ENCODE peak calls at places on chromosomes 5 and 9, in six cellular contexts. Q is keratinocyte; A is effector memory CD4-positive, alpha-beta T cell; G is GM23248; V is CD8-positive, alpha-beta T cell; D is heart right ventricle. J is an unnamed sample.

GRCh38 chr9:110996436-110997224 is 41.6 kb downstream of the LPAR1 start:
- DNase-seq in Q (no peak), A (no peak), G (peak; percentile 77), V (no peak), D (peak; percentile 43), J (no peak)

GRCh38 chr9:121559183-121559582 is 59.5 kb upstream of the GGTA1 start:
- DNase-seq in Q (no peak), A (no peak), G (peak; percentile 41), V (no peak), D (no peak), J (no peak)

GRCh38 chr5:160702856-160703453 is 149.1 kb downstream of the ATP10B start:
- DNase-seq in Q (no peak), A (no peak), G (no peak), V (no peak), D (no peak), J (no peak)

GRCh38 chr9:131915181-131915580 is 164.5 kb downstream of the MED27 start:
- DNase-seq in Q (no peak), A (no peak), G (peak; percentile 43), V (no peak), D (no peak), J (no peak)

GRCh38 chr9:98215266-98215665 is 22.8 kb upstream of the CORO2A start:
- DNase-seq in Q (no peak), A (no peak), G (peak; percentile 37), V (no peak), D (no peak), J (no peak)

GRCh38 chr5:133883916-133884315 is 84.5 kb downstream of the C5orf15 start:
- DNase-seq in Q (no peak), A (no peak), G (no peak), V (no peak), D (no peak), J (no peak)

GRCh38 chr5:133368009-133368408 is 244.3 kb downstream of the FSTL4 start:
- DNase-seq in Q (no peak), A (no peak), G (no peak), V (no peak), D (no peak), J (no peak)

GRCh38 chr9:8719833-8720486 is 920.4 kb upstream of the DMAC1 start:
- DNase-seq in Q (no peak), A (no peak), G (no peak), V (no peak), D (no peak), J (no peak)

GRCh38 chr9:87824216-87824875 is 58.3 kb upstream of the SPATA31E1 start:
- DNase-seq in Q (no peak), A (no peak), G (no peak), V (no peak), D (no peak), J (no peak)

GRCh38 chr5:110335361-110336046 is 391.0 kb downstream of the TMEM232 start:
- DNase-seq in Q (no peak), A (no peak), G (peak; percentile 94), V (no peak), D (no peak), J (no peak)

DNA sequence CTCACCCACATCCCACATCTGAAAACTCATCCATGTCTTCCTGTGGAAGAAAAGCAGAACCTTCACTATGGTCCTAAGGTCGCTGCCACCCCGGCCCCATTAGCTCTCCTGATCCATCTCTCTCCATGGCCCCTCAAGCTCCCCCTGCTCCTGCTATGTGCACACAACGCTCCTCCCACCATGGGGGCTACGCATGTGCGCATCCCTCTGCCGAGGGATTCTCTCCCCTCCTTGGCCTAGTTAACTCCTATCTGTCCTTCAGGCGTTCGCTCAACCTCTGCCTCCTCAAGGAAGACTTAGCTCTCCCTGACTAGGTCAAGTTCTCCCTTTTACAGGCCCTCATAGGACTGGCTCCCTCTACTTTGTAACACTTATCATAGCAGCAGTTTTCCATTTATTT is 9.8 kb downstream of the AKNA start:
- DNase-seq in Q (no peak), A (no peak), G (no peak), V (no peak), D (no peak), J (no peak)
- H3K27ac ChIP-seq in Q (no peak overlapping the region), A (peak overlapping the region; percentile 97), G (no peak overlapping the region), V (peak overlapping the region; percentile 31), D (no peak overlapping the region), J (no peak overlapping the region)

GRCh38 chr9:16202221-16202620 is 649.4 kb downstream of the CCDC171 start:
- DNase-seq in Q (no peak), A (no peak), G (no peak), V (no peak), D (no peak), J (no peak)

GRCh38 chr9:16202913-16203734 is 650.3 kb downstream of the CCDC171 start:
- DNase-seq in Q (peak; percentile 19), A (no peak), G (peak; percentile 88), V (no peak), D (no peak), J (no peak)

GRCh38 chr9:16192403-16193017 is 639.7 kb downstream of the CCDC171 start:
- DNase-seq in Q (no peak), A (no peak), G (peak; percentile 56), V (no peak), D (no peak), J (no peak)

GRCh38 chr9:16196206-16196605 is 643.4 kb downstream of the CCDC171 start:
- DNase-seq in Q (no peak), A (no peak), G (no peak), V (no peak), D (no peak), J (no peak)

GRCh38 chr9:16197578-16198370 is 644.9 kb downstream of the CCDC171 start:
- DNase-seq in Q (no peak), A (no peak), G (no peak), V (no peak), D (peak; percentile 17), J (no peak)
- H3K27ac ChIP-seq in Q (no peak overlapping the region), A (no peak overlapping the region), G (no peak overlapping the region), V (no peak overlapping the region), D (peak overlapping the region; percentile 69), J (no peak overlapping the region)

DNA sequence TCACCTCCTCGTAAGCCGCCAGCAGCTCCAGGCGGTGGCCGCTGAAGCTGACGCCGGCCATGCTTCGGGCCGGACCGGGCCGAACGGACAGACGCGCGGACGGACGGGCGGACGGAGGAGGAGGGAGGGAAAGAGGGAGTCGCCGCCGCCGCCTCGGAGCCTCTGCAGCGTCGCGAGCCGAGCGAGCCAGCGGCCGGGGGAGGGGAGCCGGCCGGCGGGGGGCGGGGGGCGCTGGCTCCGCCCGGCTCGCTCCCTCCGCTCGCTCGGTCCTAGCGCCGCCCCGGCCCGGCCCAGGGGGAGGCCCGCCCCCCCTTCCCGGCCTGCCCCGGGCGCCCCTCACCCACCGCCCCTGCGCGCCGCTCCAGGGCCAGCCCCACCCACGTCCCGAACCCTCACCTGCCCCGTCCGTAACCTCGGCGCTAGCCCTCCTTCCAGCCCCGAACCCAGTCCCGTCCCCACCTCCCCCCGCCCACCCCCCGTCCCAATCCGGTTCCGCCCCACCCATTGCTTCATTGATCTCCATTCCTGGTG is at the start of gene DBN1:
- DNase-seq in Q (no peak), A (no peak), G (peak; percentile 87), V (no peak), D (no peak), J (no peak)
- H3K27ac ChIP-seq in Q (no peak within 1 kb of the TSS), A (no peak within 1 kb of the TSS), G (peak within 1 kb of the TSS; percentile 93), V (peak within 1 kb of the TSS; percentile 30), D (peak within 1 kb of the TSS; percentile 87), J (peak within 1 kb of the TSS; percentile 76)

DNA sequence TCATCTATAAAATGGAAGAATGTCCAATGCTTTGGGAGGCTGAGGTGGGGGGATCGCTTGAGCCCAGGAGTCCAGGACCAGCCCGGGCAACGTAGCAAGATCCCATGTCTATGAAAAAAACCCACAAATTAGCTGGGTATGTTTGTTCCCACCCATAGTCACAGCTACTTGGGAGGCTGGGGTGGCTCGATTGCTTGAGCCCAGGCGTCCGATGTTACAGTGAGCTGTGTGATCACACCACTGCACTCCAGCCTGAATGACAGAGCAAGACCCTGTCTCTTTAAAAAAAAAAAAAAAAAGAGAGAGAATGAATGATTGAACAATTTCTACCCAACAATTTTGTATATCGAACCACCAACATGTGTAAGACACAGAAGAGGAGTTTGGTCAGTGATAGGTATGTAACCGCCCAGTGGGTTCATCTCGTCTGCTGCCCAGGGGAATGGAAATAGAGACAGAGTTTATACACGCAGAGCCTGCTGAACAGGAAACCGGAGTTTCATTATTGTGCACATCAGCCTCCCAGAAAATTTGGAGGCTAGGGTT is 26.2 kb upstream of the ERGIC1 start:
- DNase-seq in Q (no peak), A (no peak), G (peak; percentile 39), V (no peak), D (no peak), J (no peak)
- H3K27ac ChIP-seq in Q (peak overlapping the region; percentile 66), A (peak overlapping the region; percentile 69), G (peak overlapping the region; percentile 90), V (peak overlapping the region; percentile 61), D (peak overlapping the region; percentile 88), J (no peak overlapping the region)

GRCh38 chr9:76900884-76901440 is 5.0 kb downstream of the PRUNE2 start:
- DNase-seq in Q (no peak), A (no peak), G (no peak), V (no peak), D (no peak), J (no peak)

GRCh38 chr9:76902395-76902794 is 3.5 kb downstream of the PRUNE2 start:
- DNase-seq in Q (no peak), A (no peak), G (no peak), V (no peak), D (no peak), J (no peak)

GRCh38 chr9:76898786-76899185 is 7.1 kb downstream of the PRUNE2 start:
- DNase-seq in Q (no peak), A (no peak), G (no peak), V (no peak), D (no peak), J (no peak)

GRCh38 chr9:76904661-76905457 is 1.1 kb downstream of the PRUNE2 start:
- DNase-seq in Q (no peak), A (no peak), G (peak; percentile 15), V (no peak), D (no peak), J (no peak)

DNA sequence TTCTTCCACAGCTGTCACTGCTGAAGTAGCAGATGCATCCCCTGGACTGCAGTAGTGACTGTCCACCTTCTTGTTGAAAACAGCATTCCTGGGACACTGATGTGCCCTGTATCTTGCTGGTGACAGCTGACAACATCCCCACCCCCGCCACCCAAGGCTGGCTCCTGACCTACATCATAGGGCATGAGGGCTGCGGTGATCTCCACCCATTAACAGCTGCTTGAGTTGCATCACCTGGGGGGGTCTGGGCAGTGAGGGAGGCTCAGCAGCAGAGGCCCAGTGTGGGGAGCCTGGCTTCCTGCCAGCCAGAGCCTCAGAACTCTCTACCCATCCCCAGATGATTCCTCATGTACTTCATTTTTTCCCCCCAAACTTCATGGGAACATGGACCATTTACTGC is 4.1 kb downstream of the PRUNE2 start:
- DNase-seq in Q (no peak), A (no peak), G (no peak), V (no peak), D (no peak), J (no peak)
- H3K27ac ChIP-seq in Q (no peak overlapping the region), A (no peak overlapping the region), G (no peak overlapping the region), V (no peak overlapping the region), D (no peak overlapping the region), J (peak overlapping the region; percentile 68)

DNA sequence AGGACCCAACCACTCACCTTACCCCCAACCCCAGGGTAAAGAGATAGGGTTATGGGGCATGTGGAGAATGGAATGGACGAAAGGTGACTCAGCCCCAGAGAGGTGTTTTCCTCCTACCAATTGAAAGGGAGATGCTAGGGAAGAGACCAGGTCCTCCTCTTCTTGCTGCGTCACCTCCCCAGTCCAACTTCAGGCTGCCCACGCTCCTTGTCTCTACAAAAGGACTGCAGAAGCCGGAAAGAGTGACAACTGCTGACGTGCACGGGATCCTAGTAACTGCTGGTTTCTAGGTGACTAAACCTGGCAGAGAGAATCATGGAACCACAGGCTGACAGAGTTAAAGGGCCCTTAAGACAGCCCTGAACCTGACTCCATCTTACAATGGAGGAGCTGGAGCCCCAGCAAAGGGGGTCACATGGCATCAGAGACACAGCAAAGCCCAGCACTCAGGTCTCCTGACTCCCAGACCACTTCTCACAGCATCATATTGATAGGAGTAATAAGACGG is 2.2 kb downstream of the GPX3 start:
- DNase-seq in Q (peak; percentile 66), A (no peak), G (peak; percentile 23), V (no peak), D (peak; percentile 54), J (no peak)
- H3K27ac ChIP-seq in Q (peak overlapping the region; percentile 94), A (no peak overlapping the region), G (no peak overlapping the region), V (no peak overlapping the region), D (peak overlapping the region; percentile 92), J (peak overlapping the region; percentile 52)

J was measured in caudate nucleus.